ENCODE peak calls at places on chromosome 22, in four cellular contexts. G, H, L and M are unnamed samples.

GRCh38 chr22:29799217-29799680 is 32.1 kb downstream of the UQCR10 start:
- DNase-seq in G (peak), H (no peak), L (peak), M (no peak)

GRCh38 chr22:48629631-48630443 is 1197.8 kb downstream of the BRD1 start:
- DNase-seq in G (no peak), H (no peak), L (no peak), M (no peak)

GRCh38 chr22:31577711-31578110 is 81.4 kb downstream of the SFI1 start:
- DNase-seq in G (no peak), H (no peak), L (no peak), M (no peak)

GRCh38 chr22:29380032-29380781 is 8.2 kb downstream of the AP1B1 start:
- DNase-seq in G (no peak), H (no peak), L (no peak), M (no peak)

GRCh38 chr22:32876516-32876915 is 75.0 kb downstream of the TIMP3 start:
- DNase-seq in G (no peak), H (no peak), L (no peak), M (no peak)

GRCh38 chr22:36740716-36741115 is 35.2 kb downstream of the IFT27 start:
- DNase-seq in G (peak), H (no peak), L (no peak), M (no peak)

GRCh38 chr22:22737590-22737989 is 93.2 kb downstream of the GGTLC2 start:
- DNase-seq in G (no peak), H (no peak), L (no peak), M (no peak)

GRCh38 chr22:35367331-35367886 is 13.5 kb upstream of the HMOX1 start:
- DNase-seq in G (peak), H (no peak), L (no peak), M (no peak)

GRCh38 chr22:37465721-37466120 is 20.5 kb downstream of the MFNG start:
- DNase-seq in G (no peak), H (no peak), L (no peak), M (no peak)

GRCh38 chr22:45970709-45971388 is 6.1 kb downstream of the WNT7B start:
- DNase-seq in G (no peak), H (peak), L (no peak), M (no peak)

GRCh38 chr22:33756508-33756949 is 163.7 kb downstream of the LARGE1 start:
- DNase-seq in G (no peak), H (peak), L (no peak), M (no peak)

GRCh38 chr22:25509391-25509791 is 55.1 kb upstream of the GRK3 start:
- DNase-seq in G (no peak), H (no peak), L (no peak), M (no peak)

GRCh38 chr22:20210473-20211059 is 57.6 kb downstream of the RTN4R start:
- DNase-seq in G (no peak), H (no peak), L (no peak), M (no peak)

GRCh38 chr22:45961679-45962430 is 15.1 kb downstream of the WNT7B start:
- DNase-seq in G (no peak), H (no peak), L (no peak), M (no peak)

GRCh38 chr22:29503811-29504372 is 23.9 kb downstream of the NEFH start:
- DNase-seq in G (peak), H (no peak), L (no peak), M (peak)

GRCh38 chr22:29216011-29216872 is 10.5 kb downstream of the EMID1 start:
- DNase-seq in G (no peak), H (no peak), L (no peak), M (no peak)

GRCh38 chr22:24155597-24156145 is 25.6 kb upstream of the SUSD2 start:
- DNase-seq in G (peak), H (peak), L (no peak), M (no peak)

GRCh38 chr22:48697694-48698276 is 1129.9 kb downstream of the BRD1 start:
- DNase-seq in G (no peak), H (no peak), L (no peak), M (no peak)

GRCh38 chr22:23183107-23183698 is 2.9 kb downstream of the BCR start:
- DNase-seq in G (peak), H (peak), L (no peak), M (no peak)

GRCh38 chr22:27927608-27928007 is 8.6 kb upstream of the PITPNB start:
- DNase-seq in G (no peak), H (no peak), L (no peak), M (no peak)

GRCh38 chr22:37571258-37571991 is 8.5 kb downstream of the LGALS2 start:
- DNase-seq in G (no peak), H (peak), L (peak), M (no peak)

GRCh38 chr22:46079861-46080821 is 70.2 kb upstream of the PPARA start:
- DNase-seq in G (peak), H (no peak), L (no peak), M (no peak)

GRCh38 chr22:22818861-22819855 is 68.5 kb upstream of the IGLL5 start:
- DNase-seq in G (peak), H (no peak), L (no peak), M (no peak)

GRCh38 chr22:46122511-46122971 is 27.8 kb upstream of the PPARA start:
- DNase-seq in G (peak), H (peak), L (peak), M (no peak)

GRCh38 chr22:36606114-36606513 is 77.1 kb upstream of the EIF3D start:
- DNase-seq in G (no peak), H (no peak), L (no peak), M (no peak)

GRCh38 chr22:46138058-46138797 is 12.1 kb upstream of the PPARA start:
- DNase-seq in G (no peak), H (no peak), L (no peak), M (no peak)

GRCh38 chr22:23365961-23366360 is 185.7 kb downstream of the BCR start:
- DNase-seq in G (no peak), H (no peak), L (no peak), M (no peak)

GRCh38 chr22:21448627-21449416 is 18.4 kb upstream of the TMEM191C start:
- DNase-seq in G (no peak), H (no peak), L (no peak), M (no peak)

GRCh38 chr22:27810566-27810965 is 9.0 kb upstream of the MN1 start:
- DNase-seq in G (peak), H (no peak), L (no peak), M (no peak)

GRCh38 chr22:35887296-35887875 is 141.2 kb downstream of the RBFOX2 start:
- DNase-seq in G (no peak), H (no peak), L (no peak), M (no peak)

GRCh38 chr22:35958334-35958733 is 70.3 kb downstream of the RBFOX2 start:
- DNase-seq in G (no peak), H (no peak), L (no peak), M (no peak)

GRCh38 chr22:27809226-27809625 is 7.7 kb upstream of the MN1 start:
- DNase-seq in G (no peak), H (no peak), L (no peak), M (no peak)

DNA sequence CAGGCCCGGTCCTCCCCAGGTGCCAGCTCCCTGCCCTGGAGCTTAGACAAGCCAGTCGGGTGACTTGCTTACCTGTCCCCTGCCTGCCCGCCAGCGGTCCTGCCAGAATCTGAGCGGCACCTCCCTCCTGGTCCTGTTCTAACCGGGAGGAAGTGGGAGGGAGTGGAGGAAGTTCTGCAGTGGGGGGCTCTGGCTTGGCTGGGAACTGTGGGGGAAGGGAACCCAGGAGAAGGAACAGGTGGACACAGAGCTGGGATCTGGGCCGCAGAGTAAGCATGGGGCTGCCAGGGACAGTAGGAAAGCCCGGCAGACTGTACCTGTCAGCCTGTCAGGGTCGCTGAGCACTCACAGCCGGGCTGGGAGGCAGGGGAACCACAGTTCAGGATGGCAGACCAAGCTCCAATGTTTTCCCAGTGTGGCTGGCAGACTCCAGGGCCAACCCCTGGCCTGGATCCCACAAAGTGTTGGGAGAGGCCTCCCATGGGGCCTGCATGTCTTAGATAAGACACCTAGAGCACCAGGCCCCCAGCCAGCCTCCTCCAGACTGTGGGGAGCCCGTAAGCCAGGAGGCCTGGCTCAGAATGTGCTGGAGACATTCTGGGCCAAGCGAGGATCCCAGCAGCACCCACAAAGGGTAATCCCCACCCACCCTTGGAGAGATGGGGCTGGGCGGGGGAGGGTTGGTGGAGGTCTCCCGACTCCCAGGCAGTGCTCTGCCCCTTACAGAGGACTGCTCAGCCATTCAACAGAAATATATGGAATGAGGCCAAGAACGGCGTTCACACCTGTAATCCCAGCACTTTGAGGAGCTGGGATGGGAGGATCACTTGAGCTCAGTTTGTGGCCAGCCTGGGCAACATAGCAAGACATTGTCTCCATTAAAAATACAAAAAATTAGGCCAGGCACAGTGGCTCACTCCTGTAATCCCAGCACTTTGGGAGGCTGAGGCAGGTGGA is 2.3 kb downstream of the CYB5R3 start:
- DNase-seq in G (peak), H (no peak), L (no peak), M (no peak)
- H3K4me3 ChIP-seq in G (peak), H (no peak), L (no peak), M (no peak)

DNA sequence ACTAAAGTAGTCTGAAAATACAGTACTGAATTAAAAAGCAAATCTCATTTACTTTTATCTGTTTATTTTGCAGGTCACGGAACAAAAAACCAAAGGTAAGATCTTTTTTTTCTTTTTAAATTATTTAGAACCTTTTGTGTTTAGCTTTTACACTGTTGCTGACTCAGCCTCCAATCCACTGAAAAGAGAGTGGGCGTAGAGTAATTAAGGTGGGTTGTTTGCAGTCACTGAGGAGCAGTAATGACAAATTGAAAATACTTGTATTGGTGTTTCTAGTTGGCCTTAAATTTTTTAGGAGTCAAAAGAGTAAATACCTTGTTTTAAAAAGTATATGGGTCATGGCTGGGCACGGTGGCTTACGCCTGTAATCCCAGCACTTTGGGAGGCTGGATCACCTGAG is 73.4 kb downstream of the TNRC6B start:
- DNase-seq in G (no peak), H (no peak), L (no peak), M (no peak)
- TF ChIP-seq POLR2AphosphoS5 in G (no peak), H (no peak), L (no peak), M (no peak)

GRCh38 chr22:19057999-19058491 is 64.2 kb downstream of the DGCR2 start:
- DNase-seq in G (no peak), H (no peak), L (no peak), M (no peak)
- H3K27ac ChIP-seq in G (no peak), H (no peak), L (no peak), M (no peak)

GRCh38 chr22:44667276-44667675 is 34.7 kb upstream of the PRR5 start:
- DNase-seq in G (no peak), H (no peak), L (no peak), M (no peak)

GRCh38 chr22:44666207-44666585 is 35.8 kb upstream of the PRR5 start:
- DNase-seq in G (no peak), H (no peak), L (no peak), M (no peak)

GRCh38 chr22:44668886-44669724 is 32.9 kb upstream of the PRR5 start:
- DNase-seq in G (no peak), H (no peak), L (no peak), M (no peak)

GRCh38 chr22:44668190-44668885 is 33.7 kb upstream of the PRR5 start:
- DNase-seq in G (no peak), H (peak), L (no peak), M (no peak)

DNA sequence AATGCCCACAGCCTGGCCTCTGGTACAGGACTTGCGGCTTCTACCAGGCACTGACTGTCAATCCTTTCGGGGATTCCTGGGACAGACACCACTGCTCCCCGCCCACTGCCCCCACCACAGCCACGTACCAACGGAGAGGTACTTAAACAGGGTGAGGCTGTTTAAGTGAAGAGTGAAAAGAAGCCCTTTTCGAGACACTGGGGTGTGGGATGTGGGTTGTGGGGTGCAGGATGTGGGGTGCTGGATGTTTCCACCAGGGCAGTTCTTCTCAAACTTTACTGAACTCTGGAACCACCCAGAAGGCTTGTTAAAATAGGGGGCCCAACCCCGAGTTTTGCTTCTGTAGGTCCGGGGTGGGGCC is 34.2 kb upstream of the PRR5 start:
- DNase-seq in G (peak), H (no peak), L (no peak), M (no peak)
- H3K4me3 ChIP-seq in G (peak), H (peak), L (no peak), M (peak)

GRCh38 chr22:50207383-50208031 is 6.7 kb downstream of the SELENOO start:
- DNase-seq in G (peak), H (no peak), L (no peak), M (no peak)

GRCh38 chr22:50208430-50208938 is 7.7 kb downstream of the SELENOO start:
- DNase-seq in G (no peak), H (no peak), L (no peak), M (no peak)

GRCh38 chr22:50205781-50206569 is 5.2 kb downstream of the SELENOO start:
- DNase-seq in G (no peak), H (no peak), L (no peak), M (no peak)

GRCh38 chr22:50208939-50209892 is 8.4 kb downstream of the SELENOO start:
- DNase-seq in G (peak), H (no peak), L (no peak), M (no peak)

GRCh38 chr22:50206599-50206998 is 5.8 kb downstream of the SELENOO start:
- DNase-seq in G (peak), H (peak), L (no peak), M (no peak)
- TF ChIP-seq POLR2AphosphoS5 in G (no peak), H (no peak), L (no peak), M (no peak)

DNA sequence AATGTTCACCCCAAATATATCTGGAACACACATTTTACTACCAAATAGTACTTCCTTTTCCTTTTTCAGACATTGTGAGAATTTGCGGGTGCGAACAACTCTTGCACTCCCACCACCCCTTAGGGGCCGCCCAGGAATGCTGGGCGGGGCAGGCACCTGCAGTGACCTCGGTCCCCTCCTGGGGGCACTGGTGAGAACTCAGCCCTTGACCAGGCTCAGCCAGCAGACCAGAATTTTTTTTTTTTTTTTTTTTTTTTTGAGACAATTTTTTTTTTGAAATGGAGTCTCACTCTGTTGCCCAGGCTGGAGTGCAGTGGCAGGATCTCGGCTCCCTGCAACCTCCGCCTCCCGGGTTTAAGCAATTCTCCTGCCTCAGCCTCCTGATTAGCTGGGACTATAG is 75.8 kb downstream of the ARHGAP8 start:
- DNase-seq in G (no peak), H (peak), L (no peak), M (no peak)
- H3K27ac ChIP-seq in G (no peak), H (no peak), L (no peak), M (no peak)